ENCODE peak calls at places on chromosomes 5 and 9, in seven cellular contexts. J is hepatocyte; R is CD4-positive, CD25-positive, alpha-beta regulatory T cell; Y is CD4-positive, alpha-beta memory T cell; T is CD8-positive, alpha-beta memory T cell; E is fibroblast of lung; G is GM23248. I is an unnamed sample.

GRCh38 chr9:129070670-129071525 is 10.0 kb upstream of the DOLPP1 start:
- DNase-seq in J (no peak), R (no peak), Y (no peak), T (no peak), E (no peak), G (no peak), I (peak)

GRCh38 chr5:112479418-112479817 is 60.3 kb upstream of the EPB41L4A start:
- DNase-seq in J (peak), R (no peak), Y (no peak), T (no peak), E (peak), G (peak), I (no peak)

GRCh38 chr9:85599540-85600140 is 142.1 kb downstream of the AGTPBP1 start:
- DNase-seq in J (no peak), R (no peak), Y (no peak), T (no peak), E (no peak), G (peak), I (no peak)

GRCh38 chr9:91423785-91424402 is at the start of gene NFIL3:
- DNase-seq in J (peak), R (peak), Y (peak), T (peak), E (peak), G (peak), I (peak)

GRCh38 chr5:17340363-17340762 is 122.9 kb downstream of the BASP1 start:
- DNase-seq in J (no peak), R (no peak), Y (no peak), T (no peak), E (peak), G (peak), I (no peak)

GRCh38 chr5:116566251-116566650 is 8.4 kb downstream of the SEMA6A start:
- DNase-seq in J (no peak), R (no peak), Y (no peak), T (no peak), E (no peak), G (no peak), I (no peak)

GRCh38 chr9:1766042-1766441 is 249.1 kb upstream of the SMARCA2 start:
- DNase-seq in J (no peak), R (no peak), Y (no peak), T (no peak), E (no peak), G (no peak), I (no peak)

GRCh38 chr9:81080900-81081299 is 608.4 kb downstream of the TLE1 start:
- DNase-seq in J (no peak), R (no peak), Y (no peak), T (no peak), E (no peak), G (no peak), I (no peak)

GRCh38 chr5:39223568-39224156 is 4.3 kb upstream of the FYB1 start:
- DNase-seq in J (no peak), R (no peak), Y (no peak), T (no peak), E (no peak), G (no peak), I (no peak)

GRCh38 chr5:142830241-142831018 is 60.3 kb downstream of the ARHGAP26 start:
- DNase-seq in J (no peak), R (no peak), Y (no peak), T (no peak), E (peak), G (peak), I (no peak)

GRCh38 chr5:142833517-142834446 is 63.6 kb downstream of the ARHGAP26 start:
- DNase-seq in J (no peak), R (no peak), Y (no peak), T (no peak), E (no peak), G (no peak), I (no peak)

GRCh38 chr5:142831019-142831403 is 60.8 kb downstream of the ARHGAP26 start:
- DNase-seq in J (no peak), R (no peak), Y (no peak), T (no peak), E (no peak), G (no peak), I (no peak)

GRCh38 chr5:142834504-142834903 is 64.3 kb downstream of the ARHGAP26 start:
- DNase-seq in J (no peak), R (no peak), Y (no peak), T (no peak), E (no peak), G (no peak), I (no peak)

DNA sequence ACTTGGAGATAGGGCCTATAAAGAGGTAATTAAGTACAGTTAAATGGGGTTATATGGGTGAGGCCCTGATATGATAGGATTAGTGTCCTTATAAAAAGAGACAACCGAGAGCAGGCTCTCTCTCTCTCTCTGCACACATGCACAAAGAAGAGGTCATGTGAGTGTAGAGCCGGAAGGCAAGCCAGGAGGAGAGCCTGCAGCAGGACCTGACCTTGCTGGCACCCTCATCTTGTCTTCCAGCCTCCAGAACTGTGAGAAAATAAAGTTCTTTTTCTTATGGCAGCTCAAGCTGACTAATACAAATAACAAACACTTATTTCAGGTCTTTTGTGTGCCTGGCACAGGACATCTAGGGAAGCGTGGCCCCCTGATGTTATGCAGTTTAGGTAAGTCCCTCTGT is 62.1 kb downstream of the ARHGAP26 start:
- DNase-seq in J (no peak), R (no peak), Y (no peak), T (no peak), E (no peak), G (no peak), I (no peak)
- H3K27ac ChIP-seq in J (peak), R (no peak), Y (no peak), T (no peak), E (no peak), G (no peak), I (no peak)

GRCh38 chr9:104858271-104858670 is 69.7 kb downstream of the ABCA1 start:
- DNase-seq in J (no peak), R (no peak), Y (no peak), T (no peak), E (peak), G (peak), I (no peak)

GRCh38 chr9:104858846-104859245 is 69.1 kb downstream of the ABCA1 start:
- DNase-seq in J (no peak), R (no peak), Y (no peak), T (no peak), E (no peak), G (peak), I (no peak)

GRCh38 chr9:104854613-104855012 is 73.3 kb downstream of the ABCA1 start:
- DNase-seq in J (no peak), R (no peak), Y (no peak), T (no peak), E (no peak), G (no peak), I (no peak)

GRCh38 chr9:104856413-104856941 is 71.5 kb downstream of the ABCA1 start:
- DNase-seq in J (peak), R (no peak), Y (no peak), T (no peak), E (peak), G (peak), I (no peak)

DNA sequence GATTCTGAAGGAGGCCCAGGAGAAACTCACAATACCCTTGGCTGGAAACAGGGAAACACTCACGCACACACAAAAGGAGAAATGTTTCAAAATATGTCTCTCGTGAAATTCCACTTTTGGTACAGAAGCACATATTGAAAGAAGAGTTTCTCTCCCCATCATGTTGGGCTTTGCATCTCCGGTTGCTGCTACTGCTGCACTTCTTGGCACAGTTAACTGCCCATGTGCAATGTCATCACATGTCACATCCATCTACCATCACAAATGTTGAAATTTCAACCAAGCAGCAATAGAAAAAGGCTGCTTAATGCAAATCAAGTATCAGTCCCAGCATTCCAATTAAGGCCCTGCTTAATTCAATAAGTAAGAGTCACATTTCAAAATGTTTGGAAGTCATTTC is 72.1 kb downstream of the ABCA1 start:
- DNase-seq in J (no peak), R (no peak), Y (no peak), T (no peak), E (peak), G (no peak), I (no peak)
- H3K27ac ChIP-seq in J (peak), R (no peak), Y (no peak), T (no peak), E (no peak), G (no peak), I (no peak)

DNA sequence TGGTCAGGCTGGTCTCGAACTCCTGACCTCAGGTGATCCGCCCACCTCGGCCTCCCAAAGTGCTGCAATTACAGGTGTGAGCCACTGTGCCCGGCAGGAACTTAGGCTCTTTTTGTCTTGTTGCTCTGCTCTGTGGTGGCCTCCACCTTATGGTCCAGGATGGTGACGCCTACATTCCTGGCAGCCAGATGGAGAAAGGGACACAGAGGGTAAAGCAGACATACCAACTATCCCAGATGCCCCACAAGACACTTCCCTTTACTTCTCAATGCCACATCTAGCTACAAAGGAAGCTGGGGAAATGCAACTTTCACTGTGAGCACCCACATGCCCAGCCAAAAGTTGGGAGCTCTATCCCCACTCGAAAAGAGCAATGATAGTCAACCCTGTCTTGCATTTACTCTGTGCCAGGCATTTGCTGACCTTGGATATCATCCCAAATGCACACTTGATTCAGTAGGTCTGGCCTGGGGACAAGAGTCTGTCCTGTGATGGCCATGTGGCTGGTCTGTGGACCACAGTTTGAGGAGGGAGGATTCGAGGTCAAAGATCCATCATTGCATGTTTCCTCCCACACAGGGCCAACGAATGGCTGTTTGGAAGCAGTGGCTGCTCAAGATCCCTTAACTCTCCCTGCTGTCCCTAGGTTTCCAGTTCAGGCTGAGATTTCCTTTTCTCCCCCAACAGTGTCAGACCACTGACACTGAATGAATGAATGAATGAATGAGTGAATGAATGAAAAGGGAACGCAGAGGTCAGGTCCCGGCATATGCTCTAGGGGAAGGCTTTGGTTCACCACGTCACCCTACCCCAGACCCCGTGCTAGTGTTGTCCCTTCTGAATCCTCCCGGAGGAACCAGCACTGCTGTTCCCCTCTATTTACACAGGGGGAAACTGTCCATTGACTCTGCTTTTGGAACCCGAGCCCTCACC is 1.4 kb upstream of the ERGIC1 start:
- DNase-seq in J (no peak), R (no peak), Y (no peak), T (no peak), E (no peak), G (peak), I (no peak)
- H3K27ac ChIP-seq in J (peak), R (peak), Y (peak), T (no peak), E (peak), G (peak), I (no peak)

DNA sequence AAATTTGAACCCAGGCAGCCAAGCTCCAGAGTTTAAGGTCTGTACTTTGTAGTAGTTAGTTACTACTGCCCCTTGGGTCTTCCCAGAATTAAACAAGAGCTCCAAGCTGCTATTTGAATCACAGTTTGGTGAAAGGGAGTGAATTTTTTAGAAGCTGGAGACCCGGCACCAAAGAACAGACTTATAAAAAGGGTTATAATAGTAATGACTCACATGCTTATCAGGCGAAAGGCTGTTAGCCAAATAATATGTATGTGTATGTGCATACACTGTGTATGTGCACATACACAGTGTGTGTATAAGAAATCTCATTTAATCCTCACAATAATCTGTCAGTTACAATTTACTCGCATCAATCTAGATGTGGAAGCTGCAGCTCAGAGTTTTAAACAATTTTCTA is 59.5 kb upstream of the ITGA1 start:
- DNase-seq in J (no peak), R (no peak), Y (no peak), T (no peak), E (no peak), G (no peak), I (no peak)
- H3K27ac ChIP-seq in J (peak), R (no peak), Y (no peak), T (no peak), E (no peak), G (peak), I (no peak)

GRCh38 chr9:95139121-95139520 is 178.4 kb downstream of the FANCC start:
- DNase-seq in J (no peak), R (no peak), Y (no peak), T (no peak), E (no peak), G (no peak), I (no peak)
- H3K27ac ChIP-seq in J (no peak), R (no peak), Y (no peak), T (no peak), E (no peak), G (no peak), I (no peak)

GRCh38 chr9:38018230-38018963 is 50.6 kb downstream of the SHB start:
- DNase-seq in J (no peak), R (no peak), Y (no peak), T (no peak), E (no peak), G (peak), I (no peak)

GRCh38 chr9:38017885-38018186 is 51.2 kb downstream of the SHB start:
- DNase-seq in J (no peak), R (no peak), Y (no peak), T (no peak), E (no peak), G (peak), I (no peak)

GRCh38 chr9:38018964-38019602 is 49.9 kb downstream of the SHB start:
- DNase-seq in J (peak), R (no peak), Y (no peak), T (no peak), E (peak), G (peak), I (no peak)

GRCh38 chr9:38020251-38021076 is 48.6 kb downstream of the SHB start:
- DNase-seq in J (no peak), R (no peak), Y (no peak), T (no peak), E (no peak), G (no peak), I (no peak)

GRCh38 chr9:38019731-38020130 is 49.3 kb downstream of the SHB start:
- DNase-seq in J (no peak), R (no peak), Y (no peak), T (no peak), E (no peak), G (peak), I (no peak)
- H3K27ac ChIP-seq in J (peak), R (no peak), Y (no peak), T (no peak), E (no peak), G (peak), I (no peak)

GRCh38 chr5:146466521-146467349 is 19.6 kb downstream of the TCERG1 start:
- DNase-seq in J (no peak), R (no peak), Y (no peak), T (no peak), E (peak), G (peak), I (no peak)
- H3K27ac ChIP-seq in J (no peak), R (no peak), Y (no peak), T (no peak), E (no peak), G (no peak), I (no peak)

GRCh38 chr9:34522091-34522887 is 501 bp downstream of the ENHO start:
- DNase-seq in J (no peak), R (no peak), Y (no peak), T (no peak), E (no peak), G (peak), I (no peak)
- H3K27ac ChIP-seq in J (no peak), R (no peak), Y (no peak), T (no peak), E (no peak), G (no peak), I (no peak)

DNA sequence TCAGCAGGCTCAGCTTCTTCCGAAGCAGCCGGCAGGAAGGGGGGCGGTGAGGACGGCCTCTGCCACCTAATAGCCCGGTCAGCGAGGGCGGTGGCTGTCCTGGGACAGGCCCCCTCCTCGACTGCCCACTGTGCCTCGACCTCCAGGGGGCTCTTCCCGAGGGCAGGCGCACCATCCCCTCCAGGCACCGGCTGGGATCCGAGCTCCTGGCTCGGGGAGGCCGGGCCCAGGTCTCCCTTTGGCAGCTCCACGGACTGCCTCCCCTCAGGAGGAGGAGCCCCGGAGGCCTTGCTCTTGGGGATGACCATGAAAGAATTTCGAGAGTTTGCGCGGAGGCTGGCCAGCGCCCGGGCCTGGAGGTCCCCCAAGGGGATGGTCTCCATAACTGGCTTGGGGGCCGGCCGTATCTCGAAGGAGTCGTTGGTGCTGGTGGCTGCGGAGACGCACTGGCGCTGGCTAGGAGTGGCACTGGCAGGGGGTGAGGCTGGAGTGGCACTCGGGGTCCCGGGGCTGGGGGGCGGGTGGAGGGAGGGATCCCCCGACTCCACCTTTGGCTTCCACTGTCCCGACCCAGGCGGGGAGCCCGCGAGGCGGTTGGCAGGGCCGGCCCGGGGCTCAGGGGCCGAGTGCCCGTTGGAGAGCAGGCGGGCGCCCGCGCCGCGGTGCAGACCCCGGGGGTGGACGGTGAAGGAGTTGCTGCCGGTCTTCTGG is 975 bp downstream of the TPRN start:
- DNase-seq in J (peak), R (no peak), Y (no peak), T (no peak), E (no peak), G (peak), I (peak)
- H3K27ac ChIP-seq in J (peak), R (no peak), Y (no peak), T (no peak), E (no peak), G (no peak), I (no peak)

I was measured in endodermal cell.